ENCODE peak calls at places on chromosomes 5 and 9, in five cellular contexts. N is hepatocyte, G is PC-3, D is GM23338, Z is neural progenitor cell. X is an unnamed sample.

GRCh38 chr9:35286381-35286780 is 124.6 kb downstream of the UNC13B start:
- DNase-seq in N (no peak), G (no peak), D (no peak), Z (no peak), X (no peak)

GRCh38 chr9:120091206-120091605 is 488.8 kb downstream of the CDK5RAP2 start:
- DNase-seq in Z (no peak), N (no peak), G (no peak), D (no peak), X (no peak)

GRCh38 chr5:392431-392988 is 50.5 kb upstream of the EXOC3 start:
- DNase-seq in G (peak; percentile 48), Z (no peak), D (peak; percentile 47), N (peak; percentile 20), X (no peak)

GRCh38 chr5:137753227-137753985 is 757 bp downstream of the HNRNPA0 start:
- DNase-seq in D (no peak), G (no peak), N (peak; percentile 37), Z (peak; percentile 63), X (peak; percentile 45)

GRCh38 chr5:175895701-175896102 is 24.3 kb downstream of the CPLX2 start:
- DNase-seq in D (no peak), N (no peak), Z (peak; percentile 64), G (no peak), X (no peak)

GRCh38 chr9:134103391-134103998 is 32.4 kb upstream of the WDR5 start:
- DNase-seq in G (no peak), D (no peak), N (no peak), Z (no peak), X (no peak)

GRCh38 chr5:100130307-100130706 is 404.9 kb upstream of the FAM174A start:
- DNase-seq in N (no peak), Z (no peak), G (no peak), D (no peak), X (no peak)

GRCh38 chr5:52693279-52693678 is 94.4 kb upstream of the ITGA1 start:
- DNase-seq in N (peak; percentile 35), D (peak; percentile 57), G (peak; percentile 49), Z (peak; percentile 50), X (no peak)

GRCh38 chr9:124765439-124765835 is 5.7 kb downstream of the NR6A1 start:
- DNase-seq in Z (peak; percentile 66), D (peak; percentile 61), G (no peak), N (no peak), X (no peak)

GRCh38 chr5:154817815-154818214 is 32.6 kb downstream of the FAXDC2 start:
- DNase-seq in D (no peak), Z (no peak), N (no peak), G (no peak), X (no peak)

GRCh38 chr9:4073371-4073770 is 226.5 kb downstream of the GLIS3 start:
- DNase-seq in G (peak; percentile 18), D (peak; percentile 82), N (no peak), Z (peak; percentile 38), X (no peak)

GRCh38 chr5:78568676-78569075 is 79.9 kb downstream of the LHFPL2 start:
- DNase-seq in Z (no peak), N (no peak), D (no peak), G (no peak), X (no peak)

GRCh38 chr5:149172261-149172660 is 31.0 kb downstream of the ABLIM3 start:
- DNase-seq in G (peak; percentile 97), N (no peak), Z (no peak), D (no peak), X (no peak)

GRCh38 chr9:78860806-78861475 is 564.0 kb downstream of the PSAT1 start:
- DNase-seq in G (peak; percentile 71), Z (no peak), N (no peak), D (no peak), X (no peak)

GRCh38 chr5:124948062-124948753 is 201.8 kb upstream of the ZNF608 start:
- DNase-seq in Z (peak; percentile 18), G (peak; percentile 60), D (no peak), N (no peak), X (no peak)

GRCh38 chr5:69212022-69212421 is 22.6 kb downstream of the CENPH start:
- DNase-seq in G (no peak), D (no peak), Z (no peak), N (no peak), X (peak; percentile 82)

GRCh38 chr9:84303061-84303460 is 37.5 kb downstream of the SLC28A3 start:
- DNase-seq in G (no peak), Z (no peak), D (no peak), N (no peak), X (no peak)

GRCh38 chr9:22097712-22098111 is 88.6 kb upstream of the CDKN2B start:
- DNase-seq in G (peak; percentile 30), N (peak; percentile 47), Z (no peak), D (no peak), X (no peak)

GRCh38 chr9:89497978-89498844 is at the start of gene SEMA4D:
- DNase-seq in N (peak; percentile 86), G (peak; percentile 58), Z (peak; percentile 89), D (peak; percentile 95), X (peak; percentile 73)

GRCh38 chr5:174811438-174811837 is 87.1 kb downstream of the MSX2 start:
- DNase-seq in D (no peak), Z (no peak), N (no peak), G (no peak), X (no peak)

GRCh38 chr5:100840769-100841168 is 62.3 kb downstream of the ST8SIA4 start:
- DNase-seq in Z (no peak), D (no peak), N (no peak), G (no peak), X (no peak)

GRCh38 chr9:70567511-70567910 is 153.1 kb upstream of the KLF9 start:
- DNase-seq in N (no peak), Z (no peak), D (no peak), G (no peak), X (no peak)

GRCh38 chr5:90983748-90984147 is 399.4 kb downstream of the ARRDC3 start:
- DNase-seq in D (no peak), N (no peak), Z (no peak), G (peak; percentile 63), X (no peak)

GRCh38 chr9:128523199-128523925 is 18.8 kb downstream of the GLE1 start:
- DNase-seq in G (no peak), N (peak; percentile 58), D (peak; percentile 26), Z (peak; percentile 82), X (no peak)

DNA sequence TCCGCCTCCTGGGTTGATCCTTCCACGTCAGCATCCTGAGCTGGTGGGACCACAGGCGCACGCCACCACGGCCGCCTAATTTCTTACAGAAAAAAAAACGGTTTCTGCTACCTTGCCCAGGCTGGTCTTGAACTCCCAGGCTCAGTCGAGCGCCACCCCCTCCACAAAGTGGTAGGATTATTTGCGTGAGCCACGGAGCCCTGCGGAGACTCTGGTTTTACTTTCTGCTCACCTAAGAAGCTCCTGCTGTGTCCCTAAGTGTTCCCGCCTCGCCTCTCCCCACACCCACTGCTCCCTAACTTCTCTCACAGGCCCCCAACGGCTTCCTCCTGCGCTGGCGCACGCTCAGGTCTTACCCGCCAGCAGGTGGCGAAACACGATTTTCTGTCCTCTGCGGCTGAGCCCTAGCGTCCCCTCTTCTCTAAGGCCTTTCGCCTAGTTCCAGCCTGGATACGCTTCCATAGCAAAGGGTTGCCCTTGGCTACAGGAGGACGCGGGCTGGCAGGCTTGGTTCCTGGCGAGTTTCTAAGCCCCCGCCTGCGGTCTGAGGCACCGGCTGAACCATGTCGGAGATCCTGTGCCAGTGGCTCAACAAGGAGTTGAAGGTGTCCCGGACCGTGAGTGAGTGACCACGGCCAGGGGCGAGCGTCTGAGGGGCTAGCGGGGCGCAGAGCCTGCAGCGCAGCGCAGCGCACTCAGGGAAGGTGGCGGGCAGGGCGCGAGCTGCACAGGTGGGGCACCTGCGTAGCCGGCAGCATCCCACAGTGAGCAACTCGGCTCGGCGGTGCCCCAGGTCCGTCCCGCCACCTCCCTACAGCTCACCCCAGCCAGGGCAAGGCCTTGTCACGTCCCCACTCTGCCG is at the start of gene SPEF2:
- DNase-seq in G (peak; percentile 92), D (peak; percentile 97), Z (peak; percentile 94), N (peak; percentile 94), X (peak; percentile 93)
- TF ChIP-seq EZH2 in G (no peak), D (no peak), Z (no peak), N (no peak), X (no peak)

DNA sequence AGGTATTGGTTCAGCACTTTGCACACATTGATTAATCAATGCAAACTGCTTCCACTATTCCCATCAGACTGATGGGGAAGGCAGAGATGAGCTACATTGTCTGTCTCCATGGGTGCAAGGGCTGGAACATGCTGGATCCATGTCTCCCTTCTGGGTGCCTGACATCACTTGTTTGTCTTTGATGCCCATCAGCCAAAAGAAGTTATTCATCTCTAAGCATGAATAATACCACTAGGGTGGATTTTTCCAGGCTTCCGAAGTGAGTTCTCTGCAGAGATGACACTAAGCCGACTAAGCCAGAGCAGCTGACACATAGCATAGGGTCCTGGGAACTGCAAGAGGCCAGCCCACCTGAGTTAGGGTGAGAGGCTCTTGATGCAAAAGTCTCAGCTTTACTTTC is 8.7 kb downstream of the FGF1 start:
- DNase-seq in Z (no peak), D (no peak), G (peak; percentile 63), N (no peak), X (no peak)
- TF ChIP-seq EZH2phosphoT487 in Z (no peak), D (no peak), G (no peak), N (no peak), X (no peak)

DNA sequence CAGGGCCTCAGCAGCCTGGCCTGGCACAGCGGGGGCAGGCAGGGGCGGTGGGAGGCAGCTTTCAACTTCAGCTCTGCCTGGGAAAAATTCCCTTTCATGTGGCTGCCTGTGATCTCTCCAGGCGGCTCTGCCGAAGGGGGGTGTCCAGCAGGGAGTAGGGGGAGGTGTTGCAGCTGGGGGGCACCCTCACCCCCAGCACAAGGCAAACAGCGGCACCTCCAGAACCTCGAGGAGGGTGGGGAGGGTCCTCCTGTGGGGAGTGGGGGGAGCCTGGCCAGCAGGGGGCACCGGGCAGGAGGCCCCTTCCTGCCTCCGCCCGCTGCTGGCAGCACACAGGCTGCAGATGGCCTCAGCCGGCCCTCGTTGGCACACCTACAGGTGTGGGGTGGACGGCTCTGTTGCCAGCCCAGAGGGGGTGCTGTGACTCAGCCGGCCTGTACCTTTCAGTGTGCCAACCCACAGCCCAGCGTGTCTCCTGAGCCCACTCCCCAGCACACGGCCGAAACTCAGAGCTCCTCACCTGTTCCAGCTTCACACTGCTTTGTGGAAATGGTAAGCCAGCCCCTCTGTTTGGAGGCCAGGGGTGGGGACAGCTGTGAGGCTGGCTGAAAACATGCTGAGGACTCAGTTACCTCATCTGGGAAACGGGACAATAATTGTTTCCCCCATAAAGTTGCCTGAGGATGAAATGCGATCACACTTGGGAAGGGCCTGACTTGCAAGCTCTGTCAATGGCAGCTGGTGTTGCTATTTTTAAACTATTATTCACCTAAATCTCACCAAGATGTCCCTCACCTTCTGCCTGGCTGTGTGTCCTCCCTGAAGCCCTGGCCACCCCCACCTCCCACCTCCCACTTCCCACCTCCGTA is 37.0 kb downstream of the CXXC5 start:
- DNase-seq in G (no peak), N (no peak), D (peak; percentile 43), Z (peak; percentile 40), X (no peak)
- TF ChIP-seq CTCF in G (peak; percentile 32), N (peak; percentile 21), D (peak; percentile 59), Z (peak; percentile 42), X (no peak)

GRCh38 chr5:13585324-13585723 is 359.2 kb downstream of the DNAH5 start:
- DNase-seq in N (no peak), D (no peak), Z (no peak), G (peak; percentile 22), X (no peak)

GRCh38 chr5:13574634-13575033 is 369.9 kb downstream of the DNAH5 start:
- DNase-seq in G (no peak), Z (no peak), D (no peak), N (no peak), X (no peak)

GRCh38 chr5:13581132-13581531 is 363.4 kb downstream of the DNAH5 start:
- DNase-seq in N (no peak), G (no peak), D (no peak), Z (no peak), X (no peak)

GRCh38 chr5:13580058-13580457 is 364.4 kb downstream of the DNAH5 start:
- DNase-seq in G (no peak), N (no peak), D (no peak), Z (no peak), X (no peak)
- TF ChIP-seq EZH2 in G (no peak), N (no peak), D (no peak), Z (no peak), X (no peak)

X was measured in MM.1S.